ENCODE peak calls at places on chromosomes 13 and 19, in nine cellular contexts. One of them, this sample, is unnamed.

GRCh38 chr13:100392709-100393630 is 195.6 kb downstream of the GGACT start:
- DNase-seq in aorta: peak; percentile 86
- DNase-seq in colonic mucosa: peak; percentile 84
- DNase-seq in adrenal gland: peak; percentile 94
- DNase-seq in fibroblast of lung: peak; percentile 100
- DNase-seq in adipocyte: peak; percentile 99
- DNase-seq in OCI-LY7: no peak
- DNase-seq in heart right ventricle: peak; percentile 71
- DNase-seq in K562: peak; percentile 92
- DNase-seq in this sample: peak; percentile 94

GRCh38 chr13:101977475-101977874 is 424.4 kb downstream of the FGF14 start:
- DNase-seq in adipocyte: no peak
- DNase-seq in fibroblast of lung: no peak
- DNase-seq in heart right ventricle: no peak
- DNase-seq in OCI-LY7: no peak
- DNase-seq in aorta: no peak
- DNase-seq in colonic mucosa: no peak
- DNase-seq in adrenal gland: peak; percentile 34
- DNase-seq in K562: no peak
- DNase-seq in this sample: peak; percentile 56

GRCh38 chr19:16773259-16773658 is 53.6 kb downstream of the NWD1 start:
- DNase-seq in adipocyte: no peak
- DNase-seq in aorta: no peak
- DNase-seq in colonic mucosa: no peak
- DNase-seq in K562: no peak
- DNase-seq in adrenal gland: no peak
- DNase-seq in OCI-LY7: no peak
- DNase-seq in fibroblast of lung: no peak
- DNase-seq in heart right ventricle: no peak
- DNase-seq in this sample: no peak

GRCh38 chr19:51186323-51186722 is 38.6 kb upstream of the CD33 start:
- DNase-seq in heart right ventricle: no peak
- DNase-seq in K562: no peak
- DNase-seq in adipocyte: no peak
- DNase-seq in aorta: no peak
- DNase-seq in OCI-LY7: no peak
- DNase-seq in adrenal gland: no peak
- DNase-seq in fibroblast of lung: no peak
- DNase-seq in colonic mucosa: no peak
- DNase-seq in this sample: no peak

GRCh38 chr13:35470671-35471465 is 5.6 kb downstream of the MAB21L1 start:
- DNase-seq in fibroblast of lung: peak; percentile 39
- DNase-seq in OCI-LY7: no peak
- DNase-seq in aorta: peak; percentile 46
- DNase-seq in adrenal gland: peak; percentile 24
- DNase-seq in K562: no peak
- DNase-seq in heart right ventricle: peak; percentile 29
- DNase-seq in colonic mucosa: peak; percentile 30
- DNase-seq in adipocyte: peak; percentile 87
- DNase-seq in this sample: no peak

GRCh38 chr13:37138169-37138568 is 32.7 kb upstream of the CSNK1A1L start:
- DNase-seq in aorta: no peak
- DNase-seq in adrenal gland: no peak
- DNase-seq in heart right ventricle: no peak
- DNase-seq in OCI-LY7: no peak
- DNase-seq in K562: peak; percentile 9
- DNase-seq in colonic mucosa: no peak
- DNase-seq in adipocyte: no peak
- DNase-seq in fibroblast of lung: no peak
- DNase-seq in this sample: no peak

GRCh38 chr19:40217027-40217810 is 965 bp downstream of the TTC9B start:
- DNase-seq in heart right ventricle: no peak
- DNase-seq in K562: peak; percentile 80
- DNase-seq in colonic mucosa: peak; percentile 74
- DNase-seq in aorta: no peak
- DNase-seq in OCI-LY7: peak; percentile 28
- DNase-seq in fibroblast of lung: no peak
- DNase-seq in adrenal gland: no peak
- DNase-seq in adipocyte: no peak
- DNase-seq in this sample: no peak

GRCh38 chr19:4403005-4403761 is 743 bp downstream of the CHAF1A start:
- DNase-seq in K562: peak; percentile 37
- DNase-seq in aorta: no peak
- DNase-seq in adipocyte: no peak
- DNase-seq in OCI-LY7: peak; percentile 37
- DNase-seq in heart right ventricle: no peak
- DNase-seq in fibroblast of lung: no peak
- DNase-seq in colonic mucosa: peak; percentile 34
- DNase-seq in adrenal gland: peak; percentile 42
- DNase-seq in this sample: no peak

GRCh38 chr19:2740314-2740656 is 468 bp upstream of the SLC39A3 start:
- DNase-seq in heart right ventricle: no peak
- DNase-seq in fibroblast of lung: no peak
- DNase-seq in adipocyte: no peak
- DNase-seq in adrenal gland: no peak
- DNase-seq in OCI-LY7: no peak
- DNase-seq in aorta: no peak
- DNase-seq in K562: no peak
- DNase-seq in colonic mucosa: no peak
- DNase-seq in this sample: no peak

GRCh38 chr13:58855283-58855682 is 1223.7 kb downstream of the PCDH17 start:
- DNase-seq in K562: no peak
- DNase-seq in adrenal gland: no peak
- DNase-seq in colonic mucosa: no peak
- DNase-seq in adipocyte: peak; percentile 1
- DNase-seq in heart right ventricle: no peak
- DNase-seq in fibroblast of lung: peak; percentile 80
- DNase-seq in aorta: no peak
- DNase-seq in OCI-LY7: no peak
- DNase-seq in this sample: no peak

GRCh38 chr13:50798923-50799322 is 44.6 kb downstream of the DLEU7 start:
- DNase-seq in adipocyte: no peak
- DNase-seq in aorta: no peak
- DNase-seq in K562: no peak
- DNase-seq in adrenal gland: no peak
- DNase-seq in OCI-LY7: no peak
- DNase-seq in colonic mucosa: no peak
- DNase-seq in heart right ventricle: no peak
- DNase-seq in fibroblast of lung: peak; percentile 83
- DNase-seq in this sample: no peak

DNA sequence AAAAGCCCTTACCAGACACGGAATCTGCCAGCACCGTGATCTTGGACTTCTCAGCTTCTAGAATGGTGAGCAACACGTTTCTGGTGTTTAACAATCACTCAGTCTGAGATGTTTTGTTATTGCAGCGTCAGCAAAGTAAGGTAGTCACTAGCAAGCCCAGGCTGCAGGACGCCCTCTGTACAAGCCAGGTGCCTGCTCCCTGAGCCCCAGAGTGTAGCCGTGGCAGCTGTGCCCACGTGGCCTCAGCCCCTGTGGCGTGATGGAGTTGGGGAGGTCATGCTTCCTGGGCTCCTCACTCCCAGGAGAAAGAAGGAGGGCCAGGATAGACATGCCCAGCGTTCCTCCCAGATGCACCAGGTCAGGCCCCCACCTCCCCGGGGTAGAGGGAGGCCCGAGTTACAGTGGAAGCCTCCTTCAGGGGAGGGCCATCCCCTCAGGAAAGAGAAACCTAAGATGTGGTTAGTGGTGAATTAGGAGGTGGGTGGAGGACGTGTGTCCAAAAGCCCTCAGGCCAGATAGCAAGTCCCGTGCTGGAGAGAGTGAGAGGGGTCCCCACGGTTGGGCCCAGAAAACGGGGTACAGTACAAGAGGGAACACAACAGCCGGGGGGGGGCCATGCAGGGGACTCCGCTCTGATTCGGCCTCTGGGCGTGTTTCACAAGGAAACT is 169.6 kb upstream of the SOX1 start:
- DNase-seq in fibroblast of lung: no peak
- DNase-seq in heart right ventricle: no peak
- DNase-seq in OCI-LY7: no peak
- DNase-seq in aorta: no peak
- DNase-seq in colonic mucosa: no peak
- DNase-seq in adipocyte: no peak
- DNase-seq in K562: no peak
- DNase-seq in adrenal gland: no peak
- DNase-seq in this sample: no peak
- H3K9me3 ChIP-seq in fibroblast of lung: no peaks in the 10 kb centered on the region
- H3K9me3 ChIP-seq in heart right ventricle: no peaks in the 10 kb centered on the region
- H3K9me3 ChIP-seq in OCI-LY7: no peaks in the 10 kb centered on the region
- H3K9me3 ChIP-seq in aorta: peaks cover 2% of the 10 kb centered on the region
- H3K9me3 ChIP-seq in colonic mucosa: no peaks in the 10 kb centered on the region
- H3K9me3 ChIP-seq in adipocyte: no peaks in the 10 kb centered on the region
- H3K9me3 ChIP-seq in K562: no peaks in the 10 kb centered on the region
- H3K9me3 ChIP-seq in adrenal gland: no peaks in the 10 kb centered on the region
- H3K9me3 ChIP-seq in this sample: no peaks in the 10 kb centered on the region

DNA sequence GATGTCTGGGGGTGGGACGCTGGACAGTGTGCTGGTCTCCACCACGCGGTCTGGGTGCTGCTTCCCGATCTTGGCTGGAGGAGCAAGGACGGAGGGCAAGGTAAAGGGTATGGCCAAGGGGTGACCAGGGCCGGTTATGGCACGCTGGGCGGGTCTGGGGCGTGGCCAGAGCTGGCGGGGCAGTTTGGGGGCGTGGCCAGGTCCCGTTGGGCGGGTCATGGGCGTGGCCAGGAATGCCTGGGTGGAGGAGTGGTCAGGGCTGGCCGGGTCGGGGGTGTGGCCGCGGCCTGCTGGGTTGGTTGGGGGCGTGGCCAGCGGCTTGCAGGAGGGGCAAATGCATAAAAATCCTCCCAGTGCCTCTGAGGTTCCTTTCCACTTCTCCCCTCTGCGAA is 19.2 kb downstream of the GPX4 start:
- DNase-seq in OCI-LY7: peak; percentile 71
- DNase-seq in aorta: peak; percentile 77
- DNase-seq in adipocyte: peak; percentile 81
- DNase-seq in K562: peak; percentile 88
- DNase-seq in heart right ventricle: no peak
- DNase-seq in fibroblast of lung: peak; percentile 69
- DNase-seq in colonic mucosa: peak; percentile 82
- DNase-seq in adrenal gland: peak; percentile 84
- DNase-seq in this sample: peak; percentile 62
- H3K36me3 ChIP-seq in OCI-LY7: peaks cover 61% of the 10 kb centered on the region
- H3K36me3 ChIP-seq in aorta: no peaks in the 10 kb centered on the region
- H3K36me3 ChIP-seq in adipocyte: peaks cover 98% of the 10 kb centered on the region
- H3K36me3 ChIP-seq in K562: peaks cover 85% of the 10 kb centered on the region
- H3K36me3 ChIP-seq in heart right ventricle: peaks cover 44% of the 10 kb centered on the region
- H3K36me3 ChIP-seq in fibroblast of lung: peaks cover 70% of the 10 kb centered on the region
- H3K36me3 ChIP-seq in colonic mucosa: peaks cover 59% of the 10 kb centered on the region
- H3K36me3 ChIP-seq in adrenal gland: no peaks in the 10 kb centered on the region
- H3K36me3 ChIP-seq in this sample: peaks cover 41% of the 10 kb centered on the region

GRCh38 chr13:110309159-110309476 is 2.0 kb downstream of the COL4A2 start:
- DNase-seq in heart right ventricle: no peak
- DNase-seq in fibroblast of lung: no peak
- DNase-seq in K562: no peak
- DNase-seq in adipocyte: no peak
- DNase-seq in adrenal gland: no peak
- DNase-seq in OCI-LY7: no peak
- DNase-seq in aorta: no peak
- DNase-seq in colonic mucosa: no peak
- DNase-seq in this sample: no peak

GRCh38 chr13:110312669-110313031 is 5.6 kb downstream of the COL4A2 start:
- DNase-seq in colonic mucosa: no peak
- DNase-seq in fibroblast of lung: peak; percentile 97
- DNase-seq in OCI-LY7: no peak
- DNase-seq in aorta: no peak
- DNase-seq in adipocyte: peak; percentile 82
- DNase-seq in heart right ventricle: no peak
- DNase-seq in adrenal gland: no peak
- DNase-seq in K562: no peak
- DNase-seq in this sample: peak; percentile 76

GRCh38 chr13:110309661-110310524 is 2.8 kb downstream of the COL4A2 start:
- DNase-seq in OCI-LY7: no peak
- DNase-seq in adipocyte: no peak
- DNase-seq in fibroblast of lung: no peak
- DNase-seq in aorta: no peak
- DNase-seq in K562: no peak
- DNase-seq in colonic mucosa: no peak
- DNase-seq in adrenal gland: no peak
- DNase-seq in heart right ventricle: no peak
- DNase-seq in this sample: no peak

GRCh38 chr13:110311721-110312668 is 4.9 kb downstream of the COL4A2 start:
- DNase-seq in K562: no peak
- DNase-seq in OCI-LY7: no peak
- DNase-seq in adipocyte: no peak
- DNase-seq in heart right ventricle: no peak
- DNase-seq in aorta: no peak
- DNase-seq in fibroblast of lung: no peak
- DNase-seq in colonic mucosa: no peak
- DNase-seq in adrenal gland: no peak
- DNase-seq in this sample: no peak

DNA sequence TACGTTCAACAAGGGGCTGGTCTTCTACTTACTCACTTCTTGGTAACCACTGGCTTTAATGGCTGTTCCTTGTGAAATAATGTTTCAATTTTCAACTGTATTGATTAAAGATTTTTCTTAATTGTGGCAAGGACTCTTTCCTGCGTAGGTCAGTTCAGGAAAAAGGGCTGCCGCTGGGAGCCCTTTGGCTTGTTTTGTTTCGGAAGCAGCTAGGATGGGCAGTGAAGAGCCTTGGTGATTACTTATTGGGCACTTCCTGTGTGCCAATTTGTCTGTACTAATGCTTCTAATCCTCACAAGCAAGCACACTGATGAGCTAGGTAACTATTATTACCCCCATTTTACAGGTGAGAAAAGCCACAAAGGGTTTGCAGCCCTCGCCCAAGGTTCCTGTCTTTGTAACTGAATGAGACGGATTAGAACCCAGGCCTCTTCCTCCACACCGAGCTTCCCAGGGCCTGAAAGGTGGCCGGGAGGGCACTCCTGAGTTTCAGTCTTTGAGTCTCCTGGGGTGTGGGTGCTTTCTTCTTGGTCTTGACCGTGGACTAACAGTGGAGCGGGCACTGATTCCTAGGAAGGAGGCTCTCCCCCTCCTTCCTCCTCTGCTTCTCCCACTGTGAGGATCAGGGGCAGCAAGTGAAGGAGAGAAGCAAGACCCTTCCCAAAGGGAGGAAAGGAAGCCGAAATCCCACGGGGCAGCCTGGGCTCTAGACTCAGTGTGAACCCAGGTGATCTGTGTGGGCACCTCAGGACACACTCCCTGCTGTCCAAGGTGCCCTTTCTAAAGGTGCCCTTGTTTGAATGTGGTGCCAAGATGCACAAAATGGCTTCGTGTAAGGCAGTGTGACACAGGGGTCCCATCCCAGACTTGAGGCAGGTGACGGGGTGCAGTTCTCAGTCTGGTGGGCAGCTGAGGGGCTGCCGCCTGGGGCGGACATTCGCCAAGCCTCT is 3.7 kb downstream of the COL4A2 start:
- DNase-seq in heart right ventricle: no peak
- DNase-seq in adipocyte: no peak
- DNase-seq in K562: no peak
- DNase-seq in OCI-LY7: no peak
- DNase-seq in adrenal gland: no peak
- DNase-seq in aorta: no peak
- DNase-seq in fibroblast of lung: no peak
- DNase-seq in colonic mucosa: no peak
- DNase-seq in this sample: no peak
- H3K4me3 ChIP-seq in heart right ventricle: peak overlapping the region; percentile 93
- H3K4me3 ChIP-seq in adipocyte: peak overlapping the region; percentile 92
- H3K4me3 ChIP-seq in K562: no peak overlapping the region
- H3K4me3 ChIP-seq in OCI-LY7: no peak overlapping the region
- H3K4me3 ChIP-seq in adrenal gland: no peak overlapping the region
- H3K4me3 ChIP-seq in aorta: peak overlapping the region; percentile 89
- H3K4me3 ChIP-seq in fibroblast of lung: no peak overlapping the region
- H3K4me3 ChIP-seq in colonic mucosa: peak overlapping the region; percentile 15
- H3K4me3 ChIP-seq in this sample: no peak overlapping the region

GRCh38 chr19:37056776-37057175 is 21.5 kb upstream of the ZNF420 start:
- DNase-seq in adipocyte: no peak
- DNase-seq in aorta: no peak
- DNase-seq in K562: no peak
- DNase-seq in colonic mucosa: no peak
- DNase-seq in adrenal gland: no peak
- DNase-seq in fibroblast of lung: no peak
- DNase-seq in OCI-LY7: no peak
- DNase-seq in heart right ventricle: no peak
- DNase-seq in this sample: no peak
- H3K9me3 ChIP-seq in adipocyte: peaks cover 14% of the 10 kb centered on the region
- H3K9me3 ChIP-seq in aorta: peaks cover 11% of the 10 kb centered on the region
- H3K9me3 ChIP-seq in K562: no peaks in the 10 kb centered on the region
- H3K9me3 ChIP-seq in colonic mucosa: no peaks in the 10 kb centered on the region
- H3K9me3 ChIP-seq in adrenal gland: peaks cover 5% of the 10 kb centered on the region
- H3K9me3 ChIP-seq in fibroblast of lung: no peaks in the 10 kb centered on the region
- H3K9me3 ChIP-seq in OCI-LY7: no peaks in the 10 kb centered on the region
- H3K9me3 ChIP-seq in heart right ventricle: no peaks in the 10 kb centered on the region
- H3K9me3 ChIP-seq in this sample: peaks cover 11% of the 10 kb centered on the region